ENCODE peak calls at places on chromosomes 6 and 20, in eight cellular contexts. Q is brain microvascular endothelial cell; V is nephron progenitor cell; J is NCI-H748 treated with DMSO at 0.1 percent for 48 hours; C is HT-29; E is iPS DF 6.9; D is anterior cingulate cortex; R is activated T-cell treated with anti-CD3 and anti-CD28 coated beads, Interleukin-2, amount 50 U/mL, for 4 hours. W is an unnamed sample.

GRCh38 chr6:20789162-20789561 is 254.9 kb downstream of the CDKAL1 start:
- DNase-seq in V (no peak), E (no peak), C (no peak), D (no peak), J (no peak), Q (no peak), R (no peak), W (no peak)

GRCh38 chr6:113645576-113645970 is 211.6 kb upstream of the MARCKS start:
- DNase-seq in R (no peak), E (no peak), J (no peak), D (no peak), Q (peak; percentile 93), V (no peak), C (no peak), W (no peak)

GRCh38 chr6:137801352-137802088 is 65.5 kb upstream of the TNFAIP3 start:
- DNase-seq in C (no peak), R (no peak), E (no peak), J (no peak), Q (no peak), D (no peak), V (no peak), W (no peak)

GRCh38 chr6:13550656-13551055 is 23.7 kb upstream of the SIRT5 start:
- DNase-seq in C (no peak), R (no peak), J (no peak), E (no peak), V (no peak), D (no peak), Q (no peak), W (no peak)

GRCh38 chr6:106972500-106972899 is 2.0 kb downstream of the CD24 start:
- DNase-seq in C (peak; percentile 26), Q (no peak), D (no peak), R (no peak), E (no peak), J (peak; percentile 45), V (peak; percentile 22), W (no peak)

GRCh38 chr20:50248104-50248631 is 57.5 kb downstream of the CEBPB start:
- DNase-seq in D (no peak), E (no peak), R (no peak), Q (peak; percentile 15), V (no peak), J (no peak), C (peak; percentile 65), W (no peak)

GRCh38 chr6:47251396-47251795 is 58.3 kb downstream of the TNFRSF21 start:
- DNase-seq in V (no peak), E (no peak), J (no peak), D (no peak), R (no peak), C (no peak), Q (no peak), W (no peak)

GRCh38 chr6:155174576-155175174 is 89.1 kb upstream of the CLDN20 start:
- DNase-seq in V (peak; percentile 46), D (no peak), R (peak; percentile 45), Q (peak; percentile 83), J (peak; percentile 97), E (peak; percentile 84), C (peak; percentile 84), W (peak; percentile 21)

GRCh38 chr6:7998103-7998725 is 66.0 kb downstream of the BLOC1S5 start:
- DNase-seq in J (no peak), V (no peak), D (no peak), C (no peak), R (no peak), Q (no peak), E (no peak), W (no peak)

GRCh38 chr6:141848029-141848890 is 284.5 kb upstream of the GJE1 start:
- DNase-seq in C (no peak), J (no peak), Q (no peak), V (no peak), R (no peak), E (no peak), D (no peak), W (no peak)

GRCh38 chr20:57598491-57598890 is 21.7 kb downstream of the ZBP1 start:
- DNase-seq in E (no peak), C (no peak), J (no peak), D (no peak), V (no peak), R (no peak), Q (no peak), W (no peak)

GRCh38 chr6:113281014-113281810 is 575.9 kb upstream of the MARCKS start:
- DNase-seq in D (no peak), E (no peak), R (no peak), V (no peak), Q (peak; percentile 12), C (no peak), J (no peak), W (no peak)